ENCODE peak calls at places on chromosomes 12 and 14, in ten cellular contexts. One of them, this sample, is unnamed.
A peak's percentile ranks its signal among the peaks of the same experiment; 100 is the strongest.

GRCh38 chr14:105209646-105210045 is 28.5 kb upstream of the NUDT14 start:
- DNase-seq in hypothalamus: no peak
- DNase-seq in EL: no peak
- DNase-seq in HS-5: no peak
- DNase-seq in activated naive CD4-positive, alpha-beta T cell treated with anti-CD3 and anti-CD28 coated beads, Interleukin-2, amount 50 U/mL, for 16 hours: no peak
- DNase-seq in pancreas: peak; percentile 74
- DNase-seq in stimulated activated CD8-positive, alpha-beta memory T cell treated with anti-CD3 and anti-CD28 coated beads, Interleukin-2, amount 100 ng/mL, for 1 hour: no peak
- DNase-seq in left lung: no peak
- DNase-seq in midbrain: no peak
- DNase-seq in AML-193: no peak
- DNase-seq in this sample: no peak

GRCh38 chr14:89720076-89720687 is 234.3 kb downstream of the EFCAB11 start:
- DNase-seq in hypothalamus: no peak
- DNase-seq in EL: no peak
- DNase-seq in HS-5: no peak
- DNase-seq in activated naive CD4-positive, alpha-beta T cell treated with anti-CD3 and anti-CD28 coated beads, Interleukin-2, amount 50 U/mL, for 16 hours: no peak
- DNase-seq in pancreas: no peak
- DNase-seq in stimulated activated CD8-positive, alpha-beta memory T cell treated with anti-CD3 and anti-CD28 coated beads, Interleukin-2, amount 100 ng/mL, for 1 hour: no peak
- DNase-seq in left lung: no peak
- DNase-seq in midbrain: no peak
- DNase-seq in AML-193: peak; percentile 42
- DNase-seq in this sample: no peak

GRCh38 chr12:42510823-42511222 is 78.7 kb downstream of the PRICKLE1 start:
- DNase-seq in hypothalamus: no peak
- DNase-seq in EL: no peak
- DNase-seq in HS-5: no peak
- DNase-seq in activated naive CD4-positive, alpha-beta T cell treated with anti-CD3 and anti-CD28 coated beads, Interleukin-2, amount 50 U/mL, for 16 hours: no peak
- DNase-seq in pancreas: no peak
- DNase-seq in stimulated activated CD8-positive, alpha-beta memory T cell treated with anti-CD3 and anti-CD28 coated beads, Interleukin-2, amount 100 ng/mL, for 1 hour: no peak
- DNase-seq in left lung: no peak
- DNase-seq in midbrain: no peak
- DNase-seq in AML-193: no peak
- DNase-seq in this sample: no peak

GRCh38 chr12:110179291-110179690 is 55.1 kb downstream of the IFT81 start:
- DNase-seq in hypothalamus: no peak
- DNase-seq in EL: peak; percentile 82
- DNase-seq in HS-5: peak; percentile 16
- DNase-seq in activated naive CD4-positive, alpha-beta T cell treated with anti-CD3 and anti-CD28 coated beads, Interleukin-2, amount 50 U/mL, for 16 hours: no peak
- DNase-seq in pancreas: no peak
- DNase-seq in stimulated activated CD8-positive, alpha-beta memory T cell treated with anti-CD3 and anti-CD28 coated beads, Interleukin-2, amount 100 ng/mL, for 1 hour: no peak
- DNase-seq in left lung: no peak
- DNase-seq in midbrain: no peak
- DNase-seq in AML-193: no peak
- DNase-seq in this sample: no peak

GRCh38 chr14:68015356-68016242 is 196.0 kb downstream of the RAD51B start:
- DNase-seq in hypothalamus: no peak
- DNase-seq in EL: peak; percentile 60
- DNase-seq in HS-5: no peak
- DNase-seq in activated naive CD4-positive, alpha-beta T cell treated with anti-CD3 and anti-CD28 coated beads, Interleukin-2, amount 50 U/mL, for 16 hours: no peak
- DNase-seq in pancreas: no peak
- DNase-seq in stimulated activated CD8-positive, alpha-beta memory T cell treated with anti-CD3 and anti-CD28 coated beads, Interleukin-2, amount 100 ng/mL, for 1 hour: no peak
- DNase-seq in left lung: no peak
- DNase-seq in midbrain: no peak
- DNase-seq in AML-193: no peak
- DNase-seq in this sample: no peak

GRCh38 chr14:55151601-55152000 is 22.5 kb downstream of the LGALS3 start:
- DNase-seq in hypothalamus: no peak
- DNase-seq in EL: no peak
- DNase-seq in HS-5: no peak
- DNase-seq in activated naive CD4-positive, alpha-beta T cell treated with anti-CD3 and anti-CD28 coated beads, Interleukin-2, amount 50 U/mL, for 16 hours: no peak
- DNase-seq in pancreas: no peak
- DNase-seq in stimulated activated CD8-positive, alpha-beta memory T cell treated with anti-CD3 and anti-CD28 coated beads, Interleukin-2, amount 100 ng/mL, for 1 hour: no peak
- DNase-seq in left lung: no peak
- DNase-seq in midbrain: no peak
- DNase-seq in AML-193: no peak
- DNase-seq in this sample: no peak

GRCh38 chr12:116604883-116605641 is 45.9 kb downstream of the MAP1LC3B2 start:
- DNase-seq in hypothalamus: no peak
- DNase-seq in EL: peak; percentile 40
- DNase-seq in HS-5: no peak
- DNase-seq in activated naive CD4-positive, alpha-beta T cell treated with anti-CD3 and anti-CD28 coated beads, Interleukin-2, amount 50 U/mL, for 16 hours: no peak
- DNase-seq in pancreas: no peak
- DNase-seq in stimulated activated CD8-positive, alpha-beta memory T cell treated with anti-CD3 and anti-CD28 coated beads, Interleukin-2, amount 100 ng/mL, for 1 hour: no peak
- DNase-seq in left lung: no peak
- DNase-seq in midbrain: no peak
- DNase-seq in AML-193: no peak
- DNase-seq in this sample: no peak

GRCh38 chr12:55818140-55818728 is 393 bp downstream of the ORMDL2 start:
- DNase-seq in hypothalamus: no peak
- DNase-seq in EL: peak; percentile 32
- DNase-seq in HS-5: no peak
- DNase-seq in activated naive CD4-positive, alpha-beta T cell treated with anti-CD3 and anti-CD28 coated beads, Interleukin-2, amount 50 U/mL, for 16 hours: no peak
- DNase-seq in pancreas: no peak
- DNase-seq in stimulated activated CD8-positive, alpha-beta memory T cell treated with anti-CD3 and anti-CD28 coated beads, Interleukin-2, amount 100 ng/mL, for 1 hour: no peak
- DNase-seq in left lung: no peak
- DNase-seq in midbrain: no peak
- DNase-seq in AML-193: peak; percentile 72
- DNase-seq in this sample: no peak

GRCh38 chr12:78004451-78005093 is 173.9 kb downstream of the NAV3 start:
- DNase-seq in hypothalamus: no peak
- DNase-seq in EL: no peak
- DNase-seq in HS-5: no peak
- DNase-seq in activated naive CD4-positive, alpha-beta T cell treated with anti-CD3 and anti-CD28 coated beads, Interleukin-2, amount 50 U/mL, for 16 hours: no peak
- DNase-seq in pancreas: no peak
- DNase-seq in stimulated activated CD8-positive, alpha-beta memory T cell treated with anti-CD3 and anti-CD28 coated beads, Interleukin-2, amount 100 ng/mL, for 1 hour: no peak
- DNase-seq in left lung: no peak
- DNase-seq in midbrain: no peak
- DNase-seq in AML-193: peak; percentile 90
- DNase-seq in this sample: no peak

GRCh38 chr12:131335456-131335855 is 375.4 kb upstream of the SFSWAP start:
- DNase-seq in hypothalamus: no peak
- DNase-seq in EL: no peak
- DNase-seq in HS-5: no peak
- DNase-seq in activated naive CD4-positive, alpha-beta T cell treated with anti-CD3 and anti-CD28 coated beads, Interleukin-2, amount 50 U/mL, for 16 hours: no peak
- DNase-seq in pancreas: no peak
- DNase-seq in stimulated activated CD8-positive, alpha-beta memory T cell treated with anti-CD3 and anti-CD28 coated beads, Interleukin-2, amount 100 ng/mL, for 1 hour: no peak
- DNase-seq in left lung: no peak
- DNase-seq in midbrain: no peak
- DNase-seq in AML-193: no peak
- DNase-seq in this sample: no peak

GRCh38 chr12:16573652-16574077 is 32.3 kb downstream of the LMO3 start:
- DNase-seq in hypothalamus: no peak
- DNase-seq in EL: no peak
- DNase-seq in HS-5: no peak
- DNase-seq in activated naive CD4-positive, alpha-beta T cell treated with anti-CD3 and anti-CD28 coated beads, Interleukin-2, amount 50 U/mL, for 16 hours: no peak
- DNase-seq in pancreas: peak; percentile 34
- DNase-seq in stimulated activated CD8-positive, alpha-beta memory T cell treated with anti-CD3 and anti-CD28 coated beads, Interleukin-2, amount 100 ng/mL, for 1 hour: no peak
- DNase-seq in left lung: peak; percentile 72
- DNase-seq in midbrain: no peak
- DNase-seq in AML-193: peak; percentile 44
- DNase-seq in this sample: no peak

GRCh38 chr14:53002576-53002975 is 51.7 kb upstream of the FERMT2 start:
- DNase-seq in hypothalamus: no peak
- DNase-seq in EL: no peak
- DNase-seq in HS-5: no peak
- DNase-seq in activated naive CD4-positive, alpha-beta T cell treated with anti-CD3 and anti-CD28 coated beads, Interleukin-2, amount 50 U/mL, for 16 hours: no peak
- DNase-seq in pancreas: no peak
- DNase-seq in stimulated activated CD8-positive, alpha-beta memory T cell treated with anti-CD3 and anti-CD28 coated beads, Interleukin-2, amount 100 ng/mL, for 1 hour: no peak
- DNase-seq in left lung: no peak
- DNase-seq in midbrain: no peak
- DNase-seq in AML-193: no peak
- DNase-seq in this sample: no peak

GRCh38 chr12:60257063-60257462 is 661.2 kb downstream of the SLC16A7 start:
- DNase-seq in hypothalamus: no peak
- DNase-seq in EL: peak; percentile 81
- DNase-seq in HS-5: peak; percentile 58
- DNase-seq in activated naive CD4-positive, alpha-beta T cell treated with anti-CD3 and anti-CD28 coated beads, Interleukin-2, amount 50 U/mL, for 16 hours: no peak
- DNase-seq in pancreas: no peak
- DNase-seq in stimulated activated CD8-positive, alpha-beta memory T cell treated with anti-CD3 and anti-CD28 coated beads, Interleukin-2, amount 100 ng/mL, for 1 hour: no peak
- DNase-seq in left lung: no peak
- DNase-seq in midbrain: no peak
- DNase-seq in AML-193: no peak
- DNase-seq in this sample: no peak

GRCh38 chr12:19507823-19508222 is 68.5 kb downstream of the AEBP2 start:
- DNase-seq in hypothalamus: no peak
- DNase-seq in EL: peak; percentile 15
- DNase-seq in HS-5: no peak
- DNase-seq in activated naive CD4-positive, alpha-beta T cell treated with anti-CD3 and anti-CD28 coated beads, Interleukin-2, amount 50 U/mL, for 16 hours: no peak
- DNase-seq in pancreas: no peak
- DNase-seq in stimulated activated CD8-positive, alpha-beta memory T cell treated with anti-CD3 and anti-CD28 coated beads, Interleukin-2, amount 100 ng/mL, for 1 hour: no peak
- DNase-seq in left lung: no peak
- DNase-seq in midbrain: peak; percentile 41
- DNase-seq in AML-193: no peak
- DNase-seq in this sample: no peak

GRCh38 chr12:26271889-26272492 is 76.6 kb downstream of the SSPN start:
- DNase-seq in hypothalamus: no peak
- DNase-seq in EL: peak; percentile 86
- DNase-seq in HS-5: peak; percentile 47
- DNase-seq in activated naive CD4-positive, alpha-beta T cell treated with anti-CD3 and anti-CD28 coated beads, Interleukin-2, amount 50 U/mL, for 16 hours: no peak
- DNase-seq in pancreas: peak; percentile 85
- DNase-seq in stimulated activated CD8-positive, alpha-beta memory T cell treated with anti-CD3 and anti-CD28 coated beads, Interleukin-2, amount 100 ng/mL, for 1 hour: no peak
- DNase-seq in left lung: peak; percentile 72
- DNase-seq in midbrain: peak; percentile 22
- DNase-seq in AML-193: no peak
- DNase-seq in this sample: peak; percentile 80

GRCh38 chr12:128966411-128966810 is 113.1 kb downstream of the GLT1D1 start:
- DNase-seq in hypothalamus: no peak
- DNase-seq in EL: no peak
- DNase-seq in HS-5: no peak
- DNase-seq in activated naive CD4-positive, alpha-beta T cell treated with anti-CD3 and anti-CD28 coated beads, Interleukin-2, amount 50 U/mL, for 16 hours: no peak
- DNase-seq in pancreas: no peak
- DNase-seq in stimulated activated CD8-positive, alpha-beta memory T cell treated with anti-CD3 and anti-CD28 coated beads, Interleukin-2, amount 100 ng/mL, for 1 hour: no peak
- DNase-seq in left lung: no peak
- DNase-seq in midbrain: no peak
- DNase-seq in AML-193: no peak
- DNase-seq in this sample: no peak

GRCh38 chr12:103538397-103538796 is 42.6 kb upstream of the C12orf42 start:
- DNase-seq in hypothalamus: no peak
- DNase-seq in EL: peak; percentile 6
- DNase-seq in HS-5: no peak
- DNase-seq in activated naive CD4-positive, alpha-beta T cell treated with anti-CD3 and anti-CD28 coated beads, Interleukin-2, amount 50 U/mL, for 16 hours: no peak
- DNase-seq in pancreas: no peak
- DNase-seq in stimulated activated CD8-positive, alpha-beta memory T cell treated with anti-CD3 and anti-CD28 coated beads, Interleukin-2, amount 100 ng/mL, for 1 hour: no peak
- DNase-seq in left lung: no peak
- DNase-seq in midbrain: no peak
- DNase-seq in AML-193: no peak
- DNase-seq in this sample: no peak

GRCh38 chr14:34129927-34130552 is 179.2 kb upstream of the EGLN3 start:
- DNase-seq in hypothalamus: no peak
- DNase-seq in EL: no peak
- DNase-seq in HS-5: no peak
- DNase-seq in activated naive CD4-positive, alpha-beta T cell treated with anti-CD3 and anti-CD28 coated beads, Interleukin-2, amount 50 U/mL, for 16 hours: no peak
- DNase-seq in pancreas: no peak
- DNase-seq in stimulated activated CD8-positive, alpha-beta memory T cell treated with anti-CD3 and anti-CD28 coated beads, Interleukin-2, amount 100 ng/mL, for 1 hour: no peak
- DNase-seq in left lung: no peak
- DNase-seq in midbrain: no peak
- DNase-seq in AML-193: no peak
- DNase-seq in this sample: no peak

GRCh38 chr12:52645120-52645761 is 6.8 kb downstream of the KRT2 start:
- DNase-seq in hypothalamus: no peak
- DNase-seq in EL: no peak
- DNase-seq in HS-5: no peak
- DNase-seq in activated naive CD4-positive, alpha-beta T cell treated with anti-CD3 and anti-CD28 coated beads, Interleukin-2, amount 50 U/mL, for 16 hours: no peak
- DNase-seq in pancreas: no peak
- DNase-seq in stimulated activated CD8-positive, alpha-beta memory T cell treated with anti-CD3 and anti-CD28 coated beads, Interleukin-2, amount 100 ng/mL, for 1 hour: peak; percentile 8
- DNase-seq in left lung: no peak
- DNase-seq in midbrain: no peak
- DNase-seq in AML-193: no peak
- DNase-seq in this sample: no peak

GRCh38 chr12:96156211-96156610 is 38.0 kb upstream of the ELK3 start:
- DNase-seq in hypothalamus: no peak
- DNase-seq in EL: no peak
- DNase-seq in HS-5: no peak
- DNase-seq in activated naive CD4-positive, alpha-beta T cell treated with anti-CD3 and anti-CD28 coated beads, Interleukin-2, amount 50 U/mL, for 16 hours: no peak
- DNase-seq in pancreas: no peak
- DNase-seq in stimulated activated CD8-positive, alpha-beta memory T cell treated with anti-CD3 and anti-CD28 coated beads, Interleukin-2, amount 100 ng/mL, for 1 hour: no peak
- DNase-seq in left lung: no peak
- DNase-seq in midbrain: no peak
- DNase-seq in AML-193: no peak
- DNase-seq in this sample: no peak

GRCh38 chr12:104094284-104094683 is 30.0 kb downstream of the HCFC2 start:
- DNase-seq in hypothalamus: no peak
- DNase-seq in EL: peak; percentile 34
- DNase-seq in HS-5: no peak
- DNase-seq in activated naive CD4-positive, alpha-beta T cell treated with anti-CD3 and anti-CD28 coated beads, Interleukin-2, amount 50 U/mL, for 16 hours: no peak
- DNase-seq in pancreas: no peak
- DNase-seq in stimulated activated CD8-positive, alpha-beta memory T cell treated with anti-CD3 and anti-CD28 coated beads, Interleukin-2, amount 100 ng/mL, for 1 hour: no peak
- DNase-seq in left lung: no peak
- DNase-seq in midbrain: no peak
- DNase-seq in AML-193: no peak
- DNase-seq in this sample: no peak

GRCh38 chr14:61147369-61147897 is 133.7 kb downstream of the TMEM30B start:
- DNase-seq in hypothalamus: no peak
- DNase-seq in EL: peak; percentile 53
- DNase-seq in HS-5: no peak
- DNase-seq in activated naive CD4-positive, alpha-beta T cell treated with anti-CD3 and anti-CD28 coated beads, Interleukin-2, amount 50 U/mL, for 16 hours: no peak
- DNase-seq in pancreas: no peak
- DNase-seq in stimulated activated CD8-positive, alpha-beta memory T cell treated with anti-CD3 and anti-CD28 coated beads, Interleukin-2, amount 100 ng/mL, for 1 hour: no peak
- DNase-seq in left lung: no peak
- DNase-seq in midbrain: no peak
- DNase-seq in AML-193: no peak
- DNase-seq in this sample: no peak

GRCh38 chr12:33514893-33515292 is 75.3 kb upstream of the SYT10 start:
- DNase-seq in hypothalamus: no peak
- DNase-seq in EL: no peak
- DNase-seq in HS-5: no peak
- DNase-seq in activated naive CD4-positive, alpha-beta T cell treated with anti-CD3 and anti-CD28 coated beads, Interleukin-2, amount 50 U/mL, for 16 hours: no peak
- DNase-seq in pancreas: no peak
- DNase-seq in stimulated activated CD8-positive, alpha-beta memory T cell treated with anti-CD3 and anti-CD28 coated beads, Interleukin-2, amount 100 ng/mL, for 1 hour: no peak
- DNase-seq in left lung: no peak
- DNase-seq in midbrain: no peak
- DNase-seq in AML-193: peak; percentile 26
- DNase-seq in this sample: no peak

GRCh38 chr14:76280221-76280620 is 95.7 kb upstream of the ESRRB start:
- DNase-seq in hypothalamus: no peak
- DNase-seq in EL: no peak
- DNase-seq in HS-5: no peak
- DNase-seq in activated naive CD4-positive, alpha-beta T cell treated with anti-CD3 and anti-CD28 coated beads, Interleukin-2, amount 50 U/mL, for 16 hours: no peak
- DNase-seq in pancreas: no peak
- DNase-seq in stimulated activated CD8-positive, alpha-beta memory T cell treated with anti-CD3 and anti-CD28 coated beads, Interleukin-2, amount 100 ng/mL, for 1 hour: no peak
- DNase-seq in left lung: no peak
- DNase-seq in midbrain: no peak
- DNase-seq in AML-193: no peak
- DNase-seq in this sample: no peak

GRCh38 chr12:129830796-129831195 is 73.0 kb downstream of the TMEM132D start:
- DNase-seq in hypothalamus: no peak
- DNase-seq in EL: no peak
- DNase-seq in HS-5: no peak
- DNase-seq in activated naive CD4-positive, alpha-beta T cell treated with anti-CD3 and anti-CD28 coated beads, Interleukin-2, amount 50 U/mL, for 16 hours: no peak
- DNase-seq in pancreas: no peak
- DNase-seq in stimulated activated CD8-positive, alpha-beta memory T cell treated with anti-CD3 and anti-CD28 coated beads, Interleukin-2, amount 100 ng/mL, for 1 hour: no peak
- DNase-seq in left lung: no peak
- DNase-seq in midbrain: no peak
- DNase-seq in AML-193: no peak
- DNase-seq in this sample: no peak

GRCh38 chr14:32565256-32565655 is 236.2 kb downstream of the AKAP6 start:
- DNase-seq in hypothalamus: no peak
- DNase-seq in EL: no peak
- DNase-seq in HS-5: no peak
- DNase-seq in activated naive CD4-positive, alpha-beta T cell treated with anti-CD3 and anti-CD28 coated beads, Interleukin-2, amount 50 U/mL, for 16 hours: no peak
- DNase-seq in pancreas: no peak
- DNase-seq in stimulated activated CD8-positive, alpha-beta memory T cell treated with anti-CD3 and anti-CD28 coated beads, Interleukin-2, amount 100 ng/mL, for 1 hour: no peak
- DNase-seq in left lung: no peak
- DNase-seq in midbrain: no peak
- DNase-seq in AML-193: no peak
- DNase-seq in this sample: no peak

GRCh38 chr12:104790296-104791125 is 167.6 kb downstream of the SLC41A2 start:
- DNase-seq in hypothalamus: no peak
- DNase-seq in EL: no peak
- DNase-seq in HS-5: no peak
- DNase-seq in activated naive CD4-positive, alpha-beta T cell treated with anti-CD3 and anti-CD28 coated beads, Interleukin-2, amount 50 U/mL, for 16 hours: peak; percentile 43
- DNase-seq in pancreas: peak; percentile 76
- DNase-seq in stimulated activated CD8-positive, alpha-beta memory T cell treated with anti-CD3 and anti-CD28 coated beads, Interleukin-2, amount 100 ng/mL, for 1 hour: peak; percentile 7
- DNase-seq in left lung: peak; percentile 49
- DNase-seq in midbrain: no peak
- DNase-seq in AML-193: no peak
- DNase-seq in this sample: peak; percentile 31

GRCh38 chr12:114744696-114745095 is 60.7 kb upstream of the TBX3 start:
- DNase-seq in hypothalamus: no peak
- DNase-seq in EL: peak; percentile 8
- DNase-seq in HS-5: no peak
- DNase-seq in activated naive CD4-positive, alpha-beta T cell treated with anti-CD3 and anti-CD28 coated beads, Interleukin-2, amount 50 U/mL, for 16 hours: no peak
- DNase-seq in pancreas: no peak
- DNase-seq in stimulated activated CD8-positive, alpha-beta memory T cell treated with anti-CD3 and anti-CD28 coated beads, Interleukin-2, amount 100 ng/mL, for 1 hour: no peak
- DNase-seq in left lung: no peak
- DNase-seq in midbrain: no peak
- DNase-seq in AML-193: no peak
- DNase-seq in this sample: peak; percentile 35

This sample was measured in mucosa of gallbladder.